ENCODE peak calls at places on chromosomes 7 and 10, in ten cellular contexts. W is NCI-H1092; A is Right ventricle myocardium superior; X is ACHN; H is non-pigmented ciliary epithelial cell; K is NCI-H146; O is HTR-8/SVneo; C is stomach; R is stimulated activated CD8-positive, alpha-beta memory T cell treated with anti-CD3 and anti-CD28 coated beads, Interleukin-7, amount 100 ng/mL, for 4 hours; D is GM03348. Z is an unnamed sample.

GRCh38 chr7:85186521-85187241 is at the start of gene SEMA3D:
- DNase-seq in W (peak), O (peak), C (peak), A (peak), R (no peak), K (peak), D (peak), H (no peak), X (peak), Z (peak)

GRCh38 chr7:6438427-6438826 is 9.3 kb downstream of the DAGLB start:
- DNase-seq in W (no peak), X (no peak), K (peak), A (no peak), D (no peak), H (no peak), R (no peak), O (no peak), C (no peak), Z (no peak)

GRCh38 chr7:126569402-126569801 is 683.3 kb downstream of the GRM8 start:
- DNase-seq in H (no peak), A (no peak), C (no peak), D (no peak), R (no peak), O (no peak), X (no peak), W (no peak), K (no peak), Z (no peak)

GRCh38 chr7:55572378-55573233 is at the start of gene VOPP1:
- DNase-seq in K (peak), R (peak), X (peak), H (no peak), D (peak), W (peak), A (peak), O (peak), C (peak), Z (peak)

GRCh38 chr7:87872356-87872755 is 3.8 kb downstream of the SLC25A40 start:
- DNase-seq in W (no peak), D (no peak), H (no peak), X (no peak), A (no peak), K (no peak), C (no peak), R (no peak), O (no peak), Z (no peak)

GRCh38 chr7:101129603-101130117 is 2.8 kb downstream of the SERPINE1 start:
- DNase-seq in H (no peak), D (no peak), R (no peak), K (no peak), C (no peak), A (no peak), X (no peak), W (no peak), O (no peak), Z (no peak)

GRCh38 chr10:132698211-132698751 is 87.7 kb downstream of the NKX6-2 start:
- DNase-seq in H (no peak), O (no peak), X (no peak), W (no peak), D (no peak), C (no peak), K (no peak), R (no peak), A (peak), Z (no peak)

GRCh38 chr10:15472008-15472407 is 100.9 kb upstream of the FAM171A1 start:
- DNase-seq in K (no peak), W (no peak), R (no peak), H (no peak), O (no peak), X (no peak), C (no peak), A (no peak), D (no peak), Z (peak)

GRCh38 chr10:1536341-1536740 is 201.0 kb downstream of the ADARB2 start:
- DNase-seq in D (no peak), W (no peak), K (no peak), X (no peak), C (no peak), R (no peak), A (no peak), H (no peak), O (no peak), Z (no peak)

GRCh38 chr10:76509501-76509900 is 1078.1 kb downstream of the LRMDA start:
- DNase-seq in C (no peak), A (no peak), W (no peak), K (no peak), H (no peak), X (no peak), D (peak), O (no peak), R (no peak), Z (no peak)

GRCh38 chr10:69242844-69243212 is 22.7 kb downstream of the HKDC1 start:
- DNase-seq in K (no peak), H (no peak), A (no peak), X (no peak), D (no peak), C (no peak), W (no peak), R (no peak), O (no peak), Z (no peak)

GRCh38 chr7:141409911-141410329 is 141.3 kb upstream of the AGK start:
- DNase-seq in W (peak), A (no peak), D (no peak), R (no peak), C (no peak), X (no peak), K (peak), O (no peak), H (no peak), Z (no peak)

Z was measured in adipocyte.